ENCODE peak calls at places on chromosomes 7 and 10, in seven cellular contexts. V is PC-3; F is activated CD8-positive, alpha-beta memory T cell treated with anti-CD3 and anti-CD28 coated beads, Interleukin-2, amount 50 U/mL, for 48 hours; B is glutamatergic neuron; K is EL; C is AG20443; A is OCI-LY7. T is an unnamed sample.

GRCh38 chr10:73576178-73576889 is 14.8 kb downstream of the USP54 start:
- DNase-seq in A (no peak), F (no peak), K (peak; percentile 47), V (peak; percentile 98), C (peak; percentile 88), B (no peak), T (no peak)

GRCh38 chr7:91945476-91945875 is 4.8 kb downstream of the AKAP9 start:
- DNase-seq in B (no peak), V (peak; percentile 70), F (no peak), K (peak; percentile 61), A (no peak), C (peak; percentile 65), T (no peak)

GRCh38 chr7:256981-257646 is 32.9 kb upstream of the FOXL3 start:
- DNase-seq in A (no peak), V (no peak), K (no peak), B (peak; percentile 6), C (no peak), F (no peak), T (no peak)

GRCh38 chr10:8137272-8137680 is 82.8 kb downstream of the GATA3 start:
- DNase-seq in F (peak; percentile 68), V (no peak), A (no peak), C (no peak), K (no peak), B (no peak), T (no peak)

GRCh38 chr7:18087687-18088078 is 60.0 kb upstream of the PRPS1L1 start:
- DNase-seq in F (no peak), A (no peak), B (peak; percentile 33), C (no peak), K (no peak), V (no peak), T (no peak)

GRCh38 chr7:55496906-55497305 is 75.4 kb downstream of the VOPP1 start:
- DNase-seq in A (no peak), K (no peak), C (no peak), V (no peak), F (no peak), B (no peak), T (no peak)

GRCh38 chr7:17584822-17585221 is 286.4 kb downstream of the AHR start:
- DNase-seq in B (no peak), V (peak; percentile 5), K (peak; percentile 11), A (no peak), C (peak; percentile 30), F (no peak), T (no peak)

GRCh38 chr7:92633211-92633906 is 43.2 kb upstream of the FAM133B start:
- DNase-seq in F (no peak), B (no peak), C (peak; percentile 55), V (peak; percentile 91), A (no peak), K (peak; percentile 93), T (no peak)

GRCh38 chr7:87218941-87219544 is 489 bp downstream of the TMEM243 start:
- DNase-seq in B (peak; percentile 23), V (peak; percentile 57), C (peak; percentile 70), F (no peak), A (peak; percentile 87), K (peak; percentile 51), T (peak; percentile 26)